ENCODE peak calls at places on chromosomes 11 and 22, in seven cellular contexts. R is activated T-helper 1 cell treated with anti-CD3 and anti-CD28 coated beads, Interleukin-12 subunit alpha, Interleukin-12 subunit beta, Interleukin-2, Interleukin-4 antibody, amounts not matched to agents 30 ng/mL and 10 ng/mL and 1 ng/mL, durations not matched to agents 14 hours and 24 hours and 36 hours; M is IMR-90; Z is cardiac fibroblast; U is caudate nucleus; X is ELR; G is gastrocnemius medialis. O is an unnamed sample.

GRCh38 chr11:11268706-11269105 is 84.3 kb downstream of the CSNK2A3 start:
- DNase-seq in G (no peak), U (no peak), X (no peak), M (no peak), R (no peak), Z (no peak), O (no peak)

GRCh38 chr22:27088026-27088425 is 430.6 kb downstream of the MIAT start:
- DNase-seq in Z (peak), U (no peak), G (no peak), M (peak), X (no peak), R (no peak), O (peak)

GRCh38 chr11:20259506-20259905 is 99.2 kb upstream of the DBX1 start:
- DNase-seq in Z (no peak), G (no peak), R (no peak), X (peak), U (no peak), M (no peak), O (no peak)

GRCh38 chr22:47281126-47282106 is 519.0 kb downstream of the TBC1D22A start:
- DNase-seq in G (no peak), X (no peak), R (no peak), M (peak), U (no peak), Z (no peak), O (no peak)

GRCh38 chr11:70916321-70916720 is 336.1 kb downstream of the SHANK2 start:
- DNase-seq in G (no peak), X (no peak), U (no peak), M (no peak), R (no peak), Z (no peak), O (no peak)

GRCh38 chr11:72352859-72353551 is 81.3 kb downstream of the CLPB start:
- DNase-seq in Z (peak), X (peak), M (peak), U (no peak), G (no peak), R (no peak), O (peak)

GRCh38 chr22:35465109-35465701 is 65.3 kb downstream of the MCM5 start:
- DNase-seq in M (no peak), X (no peak), U (no peak), R (no peak), G (peak), Z (no peak), O (no peak)

GRCh38 chr11:108693852-108694251 is 29.0 kb downstream of the DDX10 start:
- DNase-seq in M (peak), Z (peak), G (no peak), X (peak), U (no peak), R (no peak), O (peak)

GRCh38 chr11:118144869-118145268 is 7.8 kb downstream of the SCN4B start:
- DNase-seq in X (no peak), G (no peak), U (no peak), R (no peak), Z (no peak), M (no peak), O (no peak)

GRCh38 chr22:41919357-41920224 is 4.7 kb upstream of the SHISA8 start:
- DNase-seq in Z (peak), R (no peak), U (peak), M (peak), G (no peak), X (peak), O (peak)

GRCh38 chr22:23395476-23396361 is 184.4 kb downstream of the IGLL1 start:
- DNase-seq in Z (no peak), U (no peak), M (no peak), X (no peak), G (no peak), R (no peak), O (no peak)

GRCh38 chr11:82105331-82105992 is 628.2 kb downstream of the FAM181B start:
- DNase-seq in U (peak), R (no peak), X (no peak), M (no peak), G (no peak), Z (no peak), O (no peak)

GRCh38 chr22:33335611-33336279 is 277.6 kb upstream of the SYN3 start:
- DNase-seq in G (no peak), Z (no peak), U (no peak), X (no peak), R (no peak), M (no peak), O (no peak)

GRCh38 chr11:37422511-37422910 is 824.5 kb upstream of the RAG2 start:
- DNase-seq in X (peak), M (no peak), G (no peak), U (no peak), R (no peak), Z (no peak), O (peak)

GRCh38 chr11:1514349-1515061 is 27.9 kb upstream of the MOB2 start:
- DNase-seq in U (no peak), Z (no peak), R (no peak), X (no peak), G (no peak), M (no peak), O (no peak)

GRCh38 chr11:44780940-44781631 is 54.3 kb downstream of the TSPAN18 start:
- DNase-seq in G (no peak), M (peak), Z (peak), R (no peak), U (no peak), X (no peak), O (peak)

GRCh38 chr22:45328822-45329535 is 19.2 kb downstream of the FAM118A start:
- DNase-seq in G (peak), U (no peak), Z (no peak), R (no peak), X (no peak), M (no peak), O (peak)

GRCh38 chr11:117703209-117703608 is 93.8 kb downstream of the DSCAML1 start:
- DNase-seq in X (no peak), U (no peak), Z (no peak), M (no peak), R (no peak), G (no peak), O (no peak)

GRCh38 chr11:58688779-58689503 is 42.8 kb downstream of the GLYAT start:
- DNase-seq in U (no peak), M (peak), G (no peak), R (no peak), Z (no peak), X (peak), O (peak)

GRCh38 chr11:9205596-9205995 is 59.6 kb downstream of the DENND5A start:
- DNase-seq in Z (no peak), R (no peak), U (no peak), M (no peak), G (no peak), X (no peak), O (no peak)

GRCh38 chr11:117375960-117376359 is 48.3 kb downstream of the CEP164 start:
- DNase-seq in Z (no peak), X (no peak), M (no peak), U (peak), G (no peak), R (no peak), O (no peak)

GRCh38 chr11:66002648-66003225 is 434 bp downstream of the BANF1 start:
- DNase-seq in R (no peak), G (peak), U (no peak), M (peak), X (no peak), Z (peak), O (peak)

GRCh38 chr11:17786824-17787525 is 52.4 kb downstream of the KCNC1 start:
- DNase-seq in G (no peak), X (peak), M (peak), R (no peak), Z (peak), U (no peak), O (peak)

GRCh38 chr22:31753005-31753633 is 700 bp upstream of the DEPDC5 start:
- DNase-seq in M (no peak), Z (peak), U (peak), X (peak), R (no peak), G (peak), O (no peak)

GRCh38 chr11:72406536-72407507 is 27.5 kb downstream of the CLPB start:
- DNase-seq in U (no peak), Z (peak), X (no peak), M (no peak), R (no peak), G (no peak), O (no peak)

GRCh38 chr11:34302046-34302921 is 55.5 kb downstream of the ABTB2 start:
- DNase-seq in R (no peak), U (no peak), G (no peak), X (peak), Z (peak), M (peak), O (peak)

GRCh38 chr22:32309585-32310251 is 47.9 kb upstream of the RFPL3 start:
- DNase-seq in X (peak), U (no peak), Z (no peak), M (no peak), G (no peak), R (no peak), O (no peak)

GRCh38 chr11:104624021-104624420 is 274.2 kb downstream of the CASP12 start:
- DNase-seq in R (no peak), Z (no peak), M (no peak), U (no peak), G (no peak), X (peak), O (no peak)

GRCh38 chr11:43947003-43947500 is 4.6 kb downstream of the C11orf96 start:
- DNase-seq in X (peak), Z (peak), U (no peak), G (no peak), R (no peak), M (peak), O (peak)

GRCh38 chr22:44497904-44498242 is at the start of gene RTL6:
- DNase-seq in R (no peak), M (peak), Z (no peak), U (no peak), X (no peak), G (no peak), O (peak)

GRCh38 chr11:62171261-62171723 is 18.7 kb upstream of the SCGB1D1 start:
- DNase-seq in G (peak), U (peak), X (peak), Z (peak), M (peak), R (peak), O (peak)

O was measured in amniotic epithelial cell.